ENCODE peak calls at places on chromosomes 7 and 10, in six cellular contexts. One of them, this sample, is unnamed.

GRCh38 chr7:149765399-149766121 is 7.8 kb downstream of the ZNF467 start:
- DNase-seq in mesenchymal stem cell: no peak
- DNase-seq in IMR-90: no peak
- DNase-seq in neuronal stem cell: no peak
- DNase-seq in mesendoderm: no peak
- DNase-seq in H9: peak
- DNase-seq in this sample: peak

GRCh38 chr7:111735661-111736323 is 173.5 kb upstream of the IMMP2L start:
- DNase-seq in IMR-90: peak
- DNase-seq in H9: peak
- DNase-seq in mesenchymal stem cell: peak
- DNase-seq in mesendoderm: peak
- DNase-seq in neuronal stem cell: peak
- DNase-seq in this sample: peak

GRCh38 chr10:94490789-94491039 is 54.9 kb upstream of the HELLS start:
- DNase-seq in IMR-90: no peak
- DNase-seq in H9: no peak
- DNase-seq in mesenchymal stem cell: no peak
- DNase-seq in neuronal stem cell: no peak
- DNase-seq in mesendoderm: no peak
- DNase-seq in this sample: no peak

GRCh38 chr10:72126184-72126871 is 38.0 kb upstream of the SPOCK2 start:
- DNase-seq in H9: no peak
- DNase-seq in mesenchymal stem cell: peak
- DNase-seq in neuronal stem cell: no peak
- DNase-seq in mesendoderm: peak
- DNase-seq in IMR-90: peak
- DNase-seq in this sample: no peak

GRCh38 chr10:132375116-132375794 is 21.7 kb upstream of the PWWP2B start:
- DNase-seq in mesenchymal stem cell: no peak
- DNase-seq in mesendoderm: peak
- DNase-seq in H9: no peak
- DNase-seq in IMR-90: no peak
- DNase-seq in neuronal stem cell: no peak
- DNase-seq in this sample: no peak

GRCh38 chr7:41164440-41164839 is 538.5 kb downstream of the INHBA start:
- DNase-seq in H9: no peak
- DNase-seq in IMR-90: peak
- DNase-seq in mesenchymal stem cell: no peak
- DNase-seq in mesendoderm: no peak
- DNase-seq in neuronal stem cell: no peak
- DNase-seq in this sample: no peak

GRCh38 chr7:56092789-56093531 is at the start of gene PHKG1:
- DNase-seq in H9: peak
- DNase-seq in mesenchymal stem cell: peak
- DNase-seq in neuronal stem cell: no peak
- DNase-seq in mesendoderm: peak
- DNase-seq in IMR-90: peak
- DNase-seq in this sample: no peak

GRCh38 chr7:120014920-120015465 is 258.0 kb upstream of the KCND2 start:
- DNase-seq in IMR-90: no peak
- DNase-seq in H9: no peak
- DNase-seq in mesendoderm: peak
- DNase-seq in neuronal stem cell: peak
- DNase-seq in mesenchymal stem cell: no peak
- DNase-seq in this sample: no peak

GRCh38 chr7:135678612-135679575 is 16.6 kb downstream of the STMP1 start:
- DNase-seq in H9: no peak
- DNase-seq in neuronal stem cell: no peak
- DNase-seq in mesendoderm: no peak
- DNase-seq in IMR-90: peak
- DNase-seq in mesenchymal stem cell: no peak
- DNase-seq in this sample: no peak

GRCh38 chr10:4196948-4197390 is 412.0 kb upstream of the KLF6 start:
- DNase-seq in IMR-90: peak
- DNase-seq in H9: no peak
- DNase-seq in neuronal stem cell: no peak
- DNase-seq in mesenchymal stem cell: peak
- DNase-seq in mesendoderm: no peak
- DNase-seq in this sample: no peak

GRCh38 chr7:50939026-50939425 is 156.3 kb upstream of the GRB10 start:
- DNase-seq in IMR-90: peak
- DNase-seq in mesendoderm: no peak
- DNase-seq in H9: no peak
- DNase-seq in neuronal stem cell: no peak
- DNase-seq in mesenchymal stem cell: peak
- DNase-seq in this sample: no peak

GRCh38 chr7:112056409-112056808 is 149.8 kb downstream of the DOCK4 start:
- DNase-seq in neuronal stem cell: no peak
- DNase-seq in mesendoderm: no peak
- DNase-seq in IMR-90: peak
- DNase-seq in mesenchymal stem cell: peak
- DNase-seq in H9: no peak
- DNase-seq in this sample: no peak

GRCh38 chr7:73871163-73872011 is 10.4 kb downstream of the TMEM270 start:
- DNase-seq in neuronal stem cell: no peak
- DNase-seq in mesenchymal stem cell: no peak
- DNase-seq in mesendoderm: no peak
- DNase-seq in IMR-90: no peak
- DNase-seq in H9: peak
- DNase-seq in this sample: no peak

GRCh38 chr10:32065871-32066270 is 9.6 kb upstream of the KIF5B start:
- DNase-seq in mesendoderm: no peak
- DNase-seq in neuronal stem cell: no peak
- DNase-seq in IMR-90: peak
- DNase-seq in H9: no peak
- DNase-seq in mesenchymal stem cell: no peak
- DNase-seq in this sample: no peak

GRCh38 chr7:108459922-108460551 is 3.8 kb upstream of the NRCAM start:
- DNase-seq in neuronal stem cell: no peak
- DNase-seq in H9: no peak
- DNase-seq in mesenchymal stem cell: peak
- DNase-seq in mesendoderm: peak
- DNase-seq in IMR-90: no peak
- DNase-seq in this sample: no peak

GRCh38 chr7:16697507-16698199 is 51.7 kb downstream of the BZW2 start:
- DNase-seq in neuronal stem cell: no peak
- DNase-seq in mesendoderm: no peak
- DNase-seq in IMR-90: peak
- DNase-seq in mesenchymal stem cell: no peak
- DNase-seq in H9: no peak
- DNase-seq in this sample: no peak

GRCh38 chr7:44650242-44650641 is 43.8 kb downstream of the OGDH start:
- DNase-seq in H9: no peak
- DNase-seq in mesendoderm: no peak
- DNase-seq in mesenchymal stem cell: no peak
- DNase-seq in IMR-90: no peak
- DNase-seq in neuronal stem cell: no peak
- DNase-seq in this sample: no peak

GRCh38 chr7:106668853-106669539 is 8.0 kb upstream of the CCDC71L start:
- DNase-seq in neuronal stem cell: no peak
- DNase-seq in IMR-90: no peak
- DNase-seq in mesendoderm: no peak
- DNase-seq in mesenchymal stem cell: no peak
- DNase-seq in H9: no peak
- DNase-seq in this sample: no peak

GRCh38 chr10:75294866-75295692 is 59.3 kb upstream of the COMTD1 start:
- DNase-seq in neuronal stem cell: peak
- DNase-seq in mesenchymal stem cell: peak
- DNase-seq in IMR-90: peak
- DNase-seq in H9: peak
- DNase-seq in mesendoderm: peak
- DNase-seq in this sample: no peak

GRCh38 chr7:80632074-80632473 is 6.4 kb upstream of the CD36 start:
- DNase-seq in mesenchymal stem cell: no peak
- DNase-seq in IMR-90: peak
- DNase-seq in H9: no peak
- DNase-seq in mesendoderm: no peak
- DNase-seq in neuronal stem cell: no peak
- DNase-seq in this sample: no peak

GRCh38 chr7:151251328-151251925 is 2.9 kb upstream of the SMARCD3 start:
- DNase-seq in neuronal stem cell: peak
- DNase-seq in mesendoderm: no peak
- DNase-seq in mesenchymal stem cell: peak
- DNase-seq in H9: no peak
- DNase-seq in IMR-90: peak
- DNase-seq in this sample: no peak
- H2BK5ac ChIP-seq in neuronal stem cell: peak
- H2BK5ac ChIP-seq in mesendoderm: no peak
- H2BK5ac ChIP-seq in mesenchymal stem cell: no peak
- H2BK5ac ChIP-seq in H9: no peak
- H2BK5ac ChIP-seq in IMR-90: peak
- H2BK5ac ChIP-seq in this sample: no peak

GRCh38 chr10:119103241-119103640 is 672 bp upstream of the DENND10 start:
- DNase-seq in mesendoderm: no peak
- DNase-seq in neuronal stem cell: peak
- DNase-seq in mesenchymal stem cell: no peak
- DNase-seq in IMR-90: no peak
- DNase-seq in H9: no peak
- DNase-seq in this sample: no peak

GRCh38 chr10:119103687-119104652 is at the start of gene DENND10:
- DNase-seq in neuronal stem cell: peak
- DNase-seq in H9: peak
- DNase-seq in mesenchymal stem cell: peak
- DNase-seq in mesendoderm: peak
- DNase-seq in IMR-90: peak
- DNase-seq in this sample: peak

GRCh38 chr10:119105155-119105554 is 1.2 kb downstream of the DENND10 start:
- DNase-seq in IMR-90: no peak
- DNase-seq in mesendoderm: no peak
- DNase-seq in H9: no peak
- DNase-seq in neuronal stem cell: no peak
- DNase-seq in mesenchymal stem cell: no peak
- DNase-seq in this sample: no peak

DNA sequence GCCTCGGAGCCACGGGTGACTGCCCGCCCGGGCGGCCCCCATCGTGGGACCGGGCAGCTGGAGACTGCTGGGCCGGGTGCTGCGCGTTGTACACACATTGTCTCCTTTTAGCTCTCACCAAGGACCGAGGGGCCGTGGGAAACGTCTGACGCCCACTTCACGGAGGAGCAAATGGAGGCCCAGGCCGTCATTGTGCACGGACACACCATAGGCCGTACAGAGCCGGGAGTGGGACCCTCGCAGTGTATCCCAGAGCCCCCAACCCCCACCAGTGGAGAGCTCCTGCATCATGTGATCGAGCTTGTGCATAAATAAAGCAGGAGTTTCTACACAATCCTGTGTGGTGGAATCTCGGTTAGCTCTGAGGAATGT is 726 bp downstream of the DENND10 start:
- DNase-seq in mesendoderm: peak
- DNase-seq in H9: peak
- DNase-seq in mesenchymal stem cell: peak
- DNase-seq in neuronal stem cell: peak
- DNase-seq in IMR-90: no peak
- DNase-seq in this sample: no peak
- H2BK120ac ChIP-seq in mesendoderm: no peak
- H2BK120ac ChIP-seq in H9: no peak
- H2BK120ac ChIP-seq in mesenchymal stem cell: peak
- H2BK120ac ChIP-seq in neuronal stem cell: no peak
- H2BK120ac ChIP-seq in IMR-90: no peak
- H2BK120ac ChIP-seq in this sample: no peak

GRCh38 chr10:114350751-114351150 is 53.6 kb downstream of the AFAP1L2 start:
- DNase-seq in mesenchymal stem cell: no peak
- DNase-seq in IMR-90: no peak
- DNase-seq in H9: no peak
- DNase-seq in neuronal stem cell: peak
- DNase-seq in mesendoderm: no peak
- DNase-seq in this sample: no peak
- H2BK5ac ChIP-seq in mesenchymal stem cell: no peak
- H2BK5ac ChIP-seq in IMR-90: no peak
- H2BK5ac ChIP-seq in H9: no peak
- H2BK5ac ChIP-seq in neuronal stem cell: peak
- H2BK5ac ChIP-seq in mesendoderm: no peak
- H2BK5ac ChIP-seq in this sample: no peak

GRCh38 chr10:57624066-57624465 is 643.6 kb downstream of the IPMK start:
- DNase-seq in mesendoderm: no peak
- DNase-seq in H9: no peak
- DNase-seq in mesenchymal stem cell: no peak
- DNase-seq in IMR-90: no peak
- DNase-seq in neuronal stem cell: no peak
- DNase-seq in this sample: no peak
- H2BK120ac ChIP-seq in mesendoderm: peak
- H2BK120ac ChIP-seq in H9: no peak
- H2BK120ac ChIP-seq in mesenchymal stem cell: no peak
- H2BK120ac ChIP-seq in IMR-90: no peak
- H2BK120ac ChIP-seq in neuronal stem cell: no peak
- H2BK120ac ChIP-seq in this sample: no peak

DNA sequence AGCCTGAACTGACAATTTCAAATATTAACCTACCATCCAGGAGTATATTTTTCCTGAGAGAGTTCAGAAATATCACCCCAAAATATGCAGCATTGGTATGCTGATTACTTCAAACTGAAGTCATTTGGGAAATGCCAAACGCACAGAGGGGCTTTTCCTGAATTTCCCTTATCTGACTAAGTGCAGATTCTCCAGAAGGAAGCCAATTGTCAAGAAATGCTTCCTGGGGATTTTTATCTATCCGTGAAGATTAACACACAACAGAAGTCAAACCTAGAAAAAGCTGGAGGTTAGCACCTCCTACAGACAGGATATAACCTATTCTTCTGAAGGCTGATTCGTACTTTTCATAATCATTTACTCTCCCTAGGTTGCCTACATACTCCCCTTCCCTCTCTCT is 91.0 kb downstream of the AKR1D1 start:
- DNase-seq in neuronal stem cell: no peak
- DNase-seq in IMR-90: no peak
- DNase-seq in mesendoderm: peak
- DNase-seq in H9: no peak
- DNase-seq in mesenchymal stem cell: no peak
- DNase-seq in this sample: no peak
- H2BK5ac ChIP-seq in neuronal stem cell: no peak
- H2BK5ac ChIP-seq in IMR-90: no peak
- H2BK5ac ChIP-seq in mesendoderm: peak
- H2BK5ac ChIP-seq in H9: no peak
- H2BK5ac ChIP-seq in mesenchymal stem cell: no peak
- H2BK5ac ChIP-seq in this sample: peak